ENCODE peak calls at places on chromosomes 11 and 22, in ten cellular contexts. A, M, C, I, F, P, U, B, S and G are unnamed samples.

GRCh38 chr11:109123811-109124787 is 297.9 kb upstream of the C11orf87 start:
- DNase-seq in A (no peak), M (peak; percentile 50), C (no peak), I (peak; percentile 4), F (no peak), P (no peak), U (no peak), B (no peak), S (no peak), G (peak; percentile 52)

GRCh38 chr11:30107899-30108298 is 91.1 kb upstream of the KCNA4 start:
- DNase-seq in A (no peak), M (no peak), C (no peak), I (peak; percentile 62), F (peak; percentile 65), P (no peak), U (peak; percentile 4), B (no peak), S (no peak), G (peak; percentile 54)

GRCh38 chr11:67387074-67387473 is 4.7 kb upstream of the RAD9A start:
- DNase-seq in A (no peak), M (no peak), C (no peak), I (no peak), F (no peak), P (no peak), U (no peak), B (no peak), S (no peak), G (no peak)

GRCh38 chr22:34429314-34429713 is 509.0 kb upstream of the LARGE1 start:
- DNase-seq in A (no peak), M (no peak), C (peak; percentile 26), I (no peak), F (no peak), P (no peak), U (no peak), B (no peak), S (no peak), G (no peak)

GRCh38 chr22:42805016-42805997 is 51.8 kb downstream of the ARFGAP3 start:
- DNase-seq in A (peak; percentile 63), M (no peak), C (no peak), I (no peak), F (no peak), P (no peak), U (no peak), B (no peak), S (peak; percentile 57), G (peak; percentile 27)

GRCh38 chr11:20669833-20670684 is 673 bp downstream of the NELL1 start:
- DNase-seq in A (no peak), M (peak; percentile 44), C (no peak), I (no peak), F (no peak), P (no peak), U (no peak), B (no peak), S (no peak), G (no peak)

GRCh38 chr22:41998361-41999261 is at the start of gene WBP2NL:
- DNase-seq in A (peak; percentile 93), M (peak; percentile 93), C (peak; percentile 96), I (peak; percentile 51), F (peak; percentile 84), P (peak; percentile 8), U (no peak), B (peak; percentile 93), S (peak; percentile 55), G (peak; percentile 80)

GRCh38 chr11:75311858-75312288 is 39.6 kb downstream of the ARRB1 start:
- DNase-seq in A (no peak), M (peak; percentile 88), C (no peak), I (peak; percentile 17), F (peak; percentile 31), P (no peak), U (no peak), B (no peak), S (peak; percentile 78), G (peak; percentile 40)

GRCh38 chr22:49449811-49450386 is 377.8 kb downstream of the BRD1 start:
- DNase-seq in A (no peak), M (no peak), C (no peak), I (no peak), F (no peak), P (no peak), U (no peak), B (no peak), S (no peak), G (no peak)

GRCh38 chr11:7573558-7574296 is 59.9 kb downstream of the PPFIBP2 start:
- DNase-seq in A (no peak), M (no peak), C (no peak), I (no peak), F (no peak), P (no peak), U (no peak), B (no peak), S (no peak), G (no peak)

GRCh38 chr11:44950036-44950624 is 553 bp downstream of the TP53I11 start:
- DNase-seq in A (peak; percentile 27), M (no peak), C (no peak), I (no peak), F (no peak), P (no peak), U (no peak), B (peak; percentile 57), S (no peak), G (no peak)

GRCh38 chr22:30947163-30947820 is 21.3 kb downstream of the MORC2 start:
- DNase-seq in A (no peak), M (no peak), C (no peak), I (no peak), F (no peak), P (no peak), U (no peak), B (no peak), S (peak; percentile 35), G (no peak)

GRCh38 chr11:132422725-132423124 is 1052.3 kb downstream of the NTM start:
- DNase-seq in A (no peak), M (no peak), C (no peak), I (no peak), F (no peak), P (no peak), U (no peak), B (no peak), S (no peak), G (no peak)

GRCh38 chr11:65911682-65912568 is 6.9 kb downstream of the C11orf68 start:
- DNase-seq in A (peak; percentile 49), M (no peak), C (no peak), I (peak; percentile 87), F (peak; percentile 84), P (no peak), U (peak; percentile 85), B (no peak), S (peak; percentile 79), G (peak; percentile 73)

GRCh38 chr11:41954034-41954433 is 494.6 kb upstream of the LRRC4C start:
- DNase-seq in A (no peak), M (no peak), C (no peak), I (no peak), F (no peak), P (no peak), U (peak; percentile 53), B (no peak), S (no peak), G (peak; percentile 66)

GRCh38 chr11:10118830-10119229 is 175.2 kb downstream of the SBF2 start:
- DNase-seq in A (no peak), M (no peak), C (no peak), I (no peak), F (no peak), P (no peak), U (no peak), B (no peak), S (no peak), G (no peak)

GRCh38 chr22:42090596-42091445 is at the start of gene NDUFA6:
- DNase-seq in A (peak; percentile 98), M (peak; percentile 99), C (peak; percentile 100), I (peak; percentile 99), F (peak; percentile 98), P (peak; percentile 97), U (peak; percentile 99), B (peak; percentile 97), S (peak; percentile 99), G (peak; percentile 99)

GRCh38 chr11:69659591-69659990 is 15.6 kb downstream of the LTO1 start:
- DNase-seq in A (no peak), M (peak; percentile 21), C (no peak), I (no peak), F (no peak), P (no peak), U (no peak), B (no peak), S (no peak), G (no peak)

GRCh38 chr22:43923631-43924548 is at the start of gene PNPLA3:
- DNase-seq in A (peak; percentile 95), M (peak; percentile 95), C (peak; percentile 63), I (peak; percentile 81), F (peak; percentile 86), P (peak; percentile 50), U (peak; percentile 74), B (peak; percentile 76), S (peak; percentile 86), G (peak; percentile 89)
- TF ChIP-seq CTCF in A (peak; percentile 25), M (no peak), C (peak; percentile 6), I (peak; percentile 23), F (peak; percentile 34), P (peak; percentile 32), U (peak; percentile 79), B (no peak), S (no peak), G (peak; percentile 40)

GRCh38 chr22:40147388-40148176 is 30.1 kb upstream of the TNRC6B start:
- DNase-seq in A (no peak), M (no peak), C (no peak), I (no peak), F (no peak), P (no peak), U (no peak), B (no peak), S (no peak), G (no peak)
- TF ChIP-seq CTCF in A (no peak), M (no peak), C (no peak), I (no peak), F (no peak), P (no peak), U (no peak), B (no peak), S (no peak), G (no peak)

GRCh38 chr11:14413307-14414072 is 54.5 kb upstream of the RRAS2 start:
- DNase-seq in A (no peak), M (no peak), C (peak; percentile 6), I (peak; percentile 58), F (peak; percentile 56), P (no peak), U (peak; percentile 35), B (no peak), S (peak; percentile 59), G (peak; percentile 58)
- TF ChIP-seq CTCF in A (no peak), M (no peak), C (no peak), I (peak; percentile 33), F (peak; percentile 34), P (peak; percentile 40), U (peak; percentile 74), B (no peak), S (peak; percentile 16), G (peak; percentile 29)

GRCh38 chr11:819129-819931 is 616 bp downstream of the PNPLA2 start:
- DNase-seq in A (peak; percentile 93), M (peak; percentile 95), C (peak; percentile 94), I (peak; percentile 73), F (peak; percentile 80), P (peak; percentile 48), U (peak; percentile 67), B (peak; percentile 96), S (peak; percentile 92), G (peak; percentile 83)
- TF ChIP-seq CTCF in A (no peak), M (no peak), C (no peak), I (peak; percentile 9), F (no peak), P (peak; percentile 10), U (peak; percentile 48), B (no peak), S (peak; percentile 27), G (no peak)

GRCh38 chr11:129694538-129694937 is 121.1 kb upstream of the TMEM45B start:
- DNase-seq in A (peak; percentile 62), M (no peak), C (peak; percentile 11), I (no peak), F (no peak), P (no peak), U (no peak), B (no peak), S (no peak), G (no peak)
- TF ChIP-seq CTCF in A (peak; percentile 28), M (no peak), C (no peak), I (no peak), F (no peak), P (no peak), U (no peak), B (no peak), S (no peak), G (no peak)